ENCODE peak calls at places on chromosomes 3 and 15, in five cellular contexts. G is tibial nerve, K is sigmoid colon, M is ovary, F is stomach. J is an unnamed sample.
A peak's percentile ranks its signal among the peaks of the same experiment; 100 is the strongest.

GRCh38 chr3:40310690-40311089 is 1.2 kb downstream of the EIF1B start:
- DNase-seq in K (no peak), F (no peak), G (no peak), M (no peak), J (no peak)

GRCh38 chr3:51502562-51502910 is 2.7 kb upstream of the DCAF1 start:
- DNase-seq in K (no peak), M (no peak), F (no peak), G (no peak), J (no peak)

GRCh38 chr3:34361921-34362320 is 563.5 kb downstream of the PDCD6IP start:
- DNase-seq in G (no peak), M (no peak), K (no peak), F (no peak), J (peak; percentile 9)

GRCh38 chr15:77816983-77817382 is 184.3 kb upstream of the LINGO1 start:
- DNase-seq in F (no peak), M (no peak), G (no peak), K (no peak), J (no peak)

GRCh38 chr15:60766391-60767128 is 287.6 kb upstream of the ICE2 start:
- DNase-seq in F (no peak), M (no peak), G (no peak), K (no peak), J (no peak)

GRCh38 chr3:158465074-158465473 is 105.9 kb upstream of the MLF1 start:
- DNase-seq in G (no peak), F (no peak), M (no peak), K (no peak), J (no peak)

GRCh38 chr3:184230603-184231528 is 1.5 kb downstream of the VWA5B2 start:
- DNase-seq in M (no peak), G (no peak), F (peak; percentile 43), K (no peak), J (peak; percentile 33)

GRCh38 chr3:5264896-5265770 is 77.6 kb downstream of the EDEM1 start:
- DNase-seq in M (no peak), F (no peak), G (no peak), K (no peak), J (no peak)

GRCh38 chr3:35523838-35524237 is 115.5 kb upstream of the ARPP21 start:
- DNase-seq in K (no peak), G (no peak), F (no peak), M (no peak), J (no peak)

GRCh38 chr3:32456429-32457130 is 46.1 kb downstream of the CMTM6 start:
- DNase-seq in K (no peak), M (no peak), F (no peak), G (no peak), J (no peak)

GRCh38 chr15:66496951-66497501 is 536 bp downstream of the SNAPC5 start:
- DNase-seq in F (no peak), G (no peak), K (no peak), M (no peak), J (peak; percentile 11)

GRCh38 chr3:182028081-182028480 is 316.4 kb downstream of the SOX2 start:
- DNase-seq in K (no peak), M (no peak), G (no peak), F (no peak), J (no peak)

GRCh38 chr3:136249593-136250225 is 431 bp upstream of the PCCB start:
- DNase-seq in M (peak; percentile 35), G (no peak), K (no peak), F (no peak), J (no peak)

GRCh38 chr3:151008699-151009098 is 36.2 kb upstream of the CLRN1 start:
- DNase-seq in M (no peak), F (no peak), K (no peak), G (no peak), J (no peak)

GRCh38 chr3:57743511-57743910 is 12.6 kb upstream of the SLMAP start:
- DNase-seq in F (no peak), M (no peak), K (no peak), G (no peak), J (no peak)

GRCh38 chr3:131447349-131447748 is 55.4 kb downstream of the MRPL3 start:
- DNase-seq in G (no peak), M (no peak), K (no peak), F (no peak), J (no peak)

GRCh38 chr3:147415337-147415736 is 6.2 kb downstream of the ZIC1 start:
- DNase-seq in F (no peak), G (no peak), K (no peak), M (no peak), J (no peak)

GRCh38 chr15:88630798-88631463 is 7.9 kb upstream of the ISG20 start:
- DNase-seq in G (no peak), F (no peak), K (peak; percentile 12), M (peak; percentile 5), J (peak; percentile 3)

GRCh38 chr3:154236331-154236730 is 88.0 kb downstream of the DHX36 start:
- DNase-seq in K (no peak), M (no peak), G (no peak), F (no peak), J (no peak)

GRCh38 chr15:34239151-34239761 is 14.4 kb downstream of the EMC4 start:
- DNase-seq in K (no peak), G (no peak), F (no peak), M (no peak), J (no peak)

GRCh38 chr3:140432176-140432753 is 245.6 kb upstream of the TRIM42 start:
- DNase-seq in M (peak; percentile 49), G (no peak), F (no peak), K (no peak), J (no peak)

GRCh38 chr15:84818221-84819131 is 1.3 kb downstream of the ALPK3 start:
- DNase-seq in G (no peak), F (no peak), K (no peak), M (no peak), J (no peak)

GRCh38 chr3:40661285-40661684 is 136.5 kb downstream of the ZNF621 start:
- DNase-seq in F (no peak), G (no peak), M (no peak), K (no peak), J (no peak)

GRCh38 chr3:59535791-59536221 is 486.0 kb upstream of the CFAP20DC start:
- DNase-seq in M (no peak), F (no peak), K (no peak), G (no peak), J (no peak)

GRCh38 chr15:90342655-90343054 is 9.4 kb upstream of the ZNF774 start:
- DNase-seq in F (no peak), G (no peak), M (no peak), K (no peak), J (no peak)

DNA sequence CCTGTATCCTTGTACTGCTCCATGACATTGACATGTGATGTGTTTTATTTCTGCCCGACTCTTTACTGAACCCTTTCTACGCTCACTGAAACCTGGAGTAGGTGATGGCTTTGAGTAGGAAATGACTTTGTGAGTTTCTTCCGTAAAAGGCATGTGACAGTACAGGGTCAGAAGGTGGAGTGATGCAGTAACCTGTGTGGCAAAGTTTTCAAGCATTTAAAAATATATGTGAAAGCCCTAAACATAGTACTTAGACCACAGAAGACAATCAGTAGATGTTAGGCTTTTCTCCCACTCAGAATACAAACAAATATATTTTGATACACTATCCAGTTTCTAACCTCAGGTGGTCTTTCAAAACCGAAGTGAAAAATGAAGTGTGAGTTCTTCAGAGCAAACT is 31.3 kb upstream of the SACM1L start:
- DNase-seq in K (no peak), F (no peak), G (no peak), M (no peak), J (no peak)
- TF ChIP-seq EP300 in K (no peak), F (no peak), G (no peak), M (no peak), J (no peak)

GRCh38 chr15:71254503-71254902 is 139.2 kb downstream of the THSD4 start:
- DNase-seq in M (no peak), K (no peak), G (no peak), F (no peak), J (no peak)

GRCh38 chr15:71249986-71250385 is 134.7 kb downstream of the THSD4 start:
- DNase-seq in G (no peak), K (no peak), M (no peak), F (no peak), J (no peak)

GRCh38 chr15:71251548-71252035 is 136.3 kb downstream of the THSD4 start:
- DNase-seq in G (no peak), K (no peak), F (no peak), M (no peak), J (no peak)

GRCh38 chr15:71250936-71251468 is 135.7 kb downstream of the THSD4 start:
- DNase-seq in M (no peak), G (no peak), F (no peak), K (no peak), J (no peak)

GRCh38 chr15:71252036-71252898 is 137.0 kb downstream of the THSD4 start:
- DNase-seq in K (no peak), M (no peak), F (no peak), G (no peak), J (no peak)
- TF ChIP-seq EP300 in K (no peak), M (no peak), F (no peak), G (no peak), J (no peak)

GRCh38 chr3:66812741-66813140 is 185.4 kb upstream of the KBTBD8 start:
- DNase-seq in K (no peak), F (no peak), M (no peak), G (no peak), J (no peak)

GRCh38 chr3:66812126-66812525 is 186.0 kb upstream of the KBTBD8 start:
- DNase-seq in K (no peak), G (no peak), F (no peak), M (no peak), J (no peak)

GRCh38 chr3:66803706-66804496 is 194.2 kb upstream of the KBTBD8 start:
- DNase-seq in G (no peak), F (no peak), K (no peak), M (no peak), J (no peak)

GRCh38 chr3:66809579-66809958 is 188.5 kb upstream of the KBTBD8 start:
- DNase-seq in G (no peak), M (no peak), K (no peak), F (no peak), J (no peak)

DNA sequence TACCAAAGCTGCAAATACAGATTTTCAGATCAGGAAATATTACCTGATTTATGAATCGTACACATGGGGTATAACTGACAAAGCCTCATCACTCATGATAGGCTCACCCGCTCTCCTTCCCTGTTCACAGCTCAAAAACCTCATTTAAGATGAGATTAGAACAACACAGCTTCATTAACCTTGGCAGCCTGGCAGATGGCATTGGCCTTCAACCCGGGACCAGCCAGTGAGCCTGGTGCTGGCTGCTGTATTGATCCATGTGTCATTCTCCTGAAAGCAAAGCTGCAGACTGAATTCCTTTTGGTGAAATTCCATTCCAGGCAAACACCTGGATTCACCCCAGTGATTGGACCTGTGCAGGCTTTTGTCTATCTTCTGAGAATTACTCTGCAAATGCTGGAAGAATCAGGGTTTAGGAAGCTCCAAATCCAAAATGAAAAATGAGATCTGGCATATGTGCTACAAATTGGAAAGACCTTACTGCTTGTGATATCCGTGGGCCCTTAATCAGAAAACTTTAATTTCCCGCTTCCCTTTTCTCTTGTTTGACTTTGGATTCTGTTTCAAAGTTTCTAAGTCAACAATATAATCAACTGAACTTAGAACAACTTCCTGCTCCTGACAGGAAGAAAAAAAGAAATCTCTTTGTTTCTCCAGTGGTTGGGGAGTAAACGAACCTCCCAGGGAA is 189.1 kb upstream of the KBTBD8 start:
- DNase-seq in G (no peak), F (no peak), M (no peak), K (no peak), J (no peak)
- TF ChIP-seq EP300 in G (no peak), F (no peak), M (no peak), K (no peak), J (no peak)

DNA sequence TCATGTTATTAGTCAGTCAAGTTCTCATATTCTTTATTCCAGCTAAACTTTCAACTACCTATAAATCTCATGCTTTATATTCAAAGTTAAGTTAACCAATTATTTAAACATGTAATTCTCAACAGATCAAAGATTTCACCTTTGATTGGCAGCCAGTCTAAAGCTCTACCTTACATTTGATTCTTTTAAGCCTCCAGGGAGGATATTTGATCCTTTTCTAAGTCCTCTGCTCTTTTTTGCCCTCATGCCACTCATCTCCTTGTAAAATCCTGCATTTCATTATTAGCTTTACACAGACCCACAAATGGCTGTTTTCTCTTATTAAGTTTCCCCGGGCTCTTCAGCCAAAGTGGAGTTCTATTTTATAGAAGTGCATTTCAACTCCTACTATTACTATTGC is 134.1 kb downstream of the NLGN1 start:
- DNase-seq in M (no peak), G (no peak), F (no peak), K (no peak), J (no peak)
- TF ChIP-seq EP300 in M (no peak), G (no peak), F (no peak), K (no peak), J (no peak)